ENCODE peak calls at places on chromosomes 1 and 21, in nine cellular contexts. A is LoVo; Y is hepatocyte; J is NCI-H460; T is HTR-8/SVneo; I is stimulated activated CD4-positive, alpha-beta T cell treated with anti-CD3 and anti-CD28 coated beads, Interleukin-2, amount 100 ng/mL, for 24 hours; L is ELF-1; X is activated T-helper 1 cell treated with anti-CD3 and anti-CD28 coated beads, Interleukin-12 subunit alpha, Interleukin-12 subunit beta, Interleukin-2, Interleukin-4 antibody, amounts not matched to agents 30 ng/mL and 10 ng/mL and 1 ng/mL, durations not matched to agents 14 hours and 24 hours and 36 hours; O is AG04449. F is an unnamed sample.

GRCh38 chr1:234862944-234863515 is 253.1 kb upstream of the IRF2BP2 start:
- DNase-seq in A (no peak), Y (peak), J (no peak), T (no peak), I (no peak), L (peak), X (no peak), O (no peak), F (no peak)

GRCh38 chr21:33936221-33937038 is 20.8 kb upstream of the ATP5PO start:
- DNase-seq in A (no peak), Y (no peak), J (no peak), T (no peak), I (peak), L (peak), X (no peak), O (no peak), F (no peak)

GRCh38 chr1:102110591-102110990 is 113.9 kb upstream of the OLFM3 start:
- DNase-seq in A (no peak), Y (no peak), J (no peak), T (no peak), I (no peak), L (no peak), X (no peak), O (no peak), F (no peak)

GRCh38 chr1:233361876-233362275 is 34.4 kb downstream of the MAP3K21 start:
- DNase-seq in A (no peak), Y (no peak), J (no peak), T (no peak), I (no peak), L (peak), X (no peak), O (no peak), F (no peak)

GRCh38 chr1:18628511-18628910 is 2.1 kb upstream of the PAX7 start:
- DNase-seq in A (no peak), Y (no peak), J (no peak), T (no peak), I (no peak), L (peak), X (no peak), O (no peak), F (no peak)

GRCh38 chr1:85628791-85629531 is 48.4 kb downstream of the CCN1 start:
- DNase-seq in A (peak), Y (peak), J (peak), T (peak), I (no peak), L (peak), X (no peak), O (peak), F (peak)

GRCh38 chr1:114745351-114745750 is 12.4 kb downstream of the CSDE1 start:
- DNase-seq in A (no peak), Y (no peak), J (no peak), T (no peak), I (no peak), L (no peak), X (no peak), O (no peak), F (no peak)

GRCh38 chr1:59560807-59561450 is 253.8 kb upstream of the HOOK1 start:
- DNase-seq in A (no peak), Y (no peak), J (no peak), T (no peak), I (no peak), L (no peak), X (no peak), O (no peak), F (no peak)

GRCh38 chr1:246836169-246836568 is 95.6 kb downstream of the AHCTF1 start:
- DNase-seq in A (no peak), Y (no peak), J (no peak), T (no peak), I (no peak), L (no peak), X (no peak), O (no peak), F (no peak)

GRCh38 chr1:46522184-46522968 is 29.1 kb downstream of the KNCN start:
- DNase-seq in A (peak), Y (peak), J (no peak), T (no peak), I (peak), L (no peak), X (no peak), O (no peak), F (no peak)

GRCh38 chr1:151047925-151048644 is 534 bp downstream of the C1orf56 start:
- DNase-seq in A (peak), Y (peak), J (peak), T (no peak), I (peak), L (peak), X (peak), O (no peak), F (peak)

GRCh38 chr1:223683586-223684487 is 18.3 kb upstream of the CAPN8 start:
- DNase-seq in A (peak), Y (peak), J (peak), T (peak), I (peak), L (peak), X (no peak), O (no peak), F (no peak)

GRCh38 chr1:57722285-57722978 is 298.6 kb upstream of the DAB1 start:
- DNase-seq in A (no peak), Y (no peak), J (no peak), T (no peak), I (no peak), L (no peak), X (no peak), O (no peak), F (no peak)

GRCh38 chr1:206039046-206039929 is 13.7 kb upstream of the RHEX start:
- DNase-seq in A (no peak), Y (no peak), J (no peak), T (no peak), I (no peak), L (no peak), X (no peak), O (no peak), F (no peak)

GRCh38 chr1:6613361-6614018 is at the start of gene PHF13:
- DNase-seq in A (peak), Y (peak), J (peak), T (peak), I (peak), L (peak), X (peak), O (peak), F (peak)

GRCh38 chr1:109947582-109948284 is 36.8 kb upstream of the AHCYL1 start:
- DNase-seq in A (no peak), Y (no peak), J (no peak), T (no peak), I (no peak), L (peak), X (no peak), O (no peak), F (no peak)

GRCh38 chr1:230992100-230992774 is 13.3 kb downstream of the ARV1 start:
- DNase-seq in A (no peak), Y (peak), J (no peak), T (no peak), I (no peak), L (no peak), X (no peak), O (no peak), F (no peak)